ENCODE peak calls at places on chromosome 13, in nine cellular contexts. One of them, this sample, is unnamed.

GRCh38 chr13:80334582-80335260 is 6.2 kb downstream of the SPRY2 start:
- DNase-seq in aorta: no peak
- DNase-seq in breast epithelium: no peak
- DNase-seq in cardiac muscle cell: peak; percentile 33
- DNase-seq in Panc1: no peak
- DNase-seq in CD4-positive, alpha-beta memory T cell: no peak
- DNase-seq in colonic mucosa: no peak
- DNase-seq in mesenchymal stem cell: peak; percentile 64
- DNase-seq in mammary epithelial cell: peak; percentile 60
- DNase-seq in this sample: no peak

GRCh38 chr13:74136089-74136658 is 2.0 kb upstream of the KLF12 start:
- DNase-seq in aorta: peak; percentile 81
- DNase-seq in breast epithelium: no peak
- DNase-seq in cardiac muscle cell: peak; percentile 60
- DNase-seq in Panc1: no peak
- DNase-seq in CD4-positive, alpha-beta memory T cell: peak; percentile 76
- DNase-seq in colonic mucosa: peak; percentile 51
- DNase-seq in mesenchymal stem cell: peak; percentile 65
- DNase-seq in mammary epithelial cell: peak; percentile 67
- DNase-seq in this sample: peak; percentile 60

GRCh38 chr13:44174769-44175425 is 198.7 kb upstream of the SERP2 start:
- DNase-seq in aorta: no peak
- DNase-seq in breast epithelium: no peak
- DNase-seq in cardiac muscle cell: peak; percentile 83
- DNase-seq in Panc1: no peak
- DNase-seq in CD4-positive, alpha-beta memory T cell: no peak
- DNase-seq in colonic mucosa: no peak
- DNase-seq in mesenchymal stem cell: peak; percentile 74
- DNase-seq in mammary epithelial cell: peak; percentile 46
- DNase-seq in this sample: no peak

GRCh38 chr13:25170554-25171107 is 1.5 kb downstream of the AMER2 start:
- DNase-seq in aorta: no peak
- DNase-seq in breast epithelium: no peak
- DNase-seq in cardiac muscle cell: peak; percentile 4
- DNase-seq in Panc1: no peak
- DNase-seq in CD4-positive, alpha-beta memory T cell: no peak
- DNase-seq in colonic mucosa: no peak
- DNase-seq in mesenchymal stem cell: no peak
- DNase-seq in mammary epithelial cell: no peak
- DNase-seq in this sample: no peak

GRCh38 chr13:44389856-44390255 is 16.2 kb downstream of the SERP2 start:
- DNase-seq in aorta: no peak
- DNase-seq in breast epithelium: no peak
- DNase-seq in cardiac muscle cell: no peak
- DNase-seq in Panc1: no peak
- DNase-seq in CD4-positive, alpha-beta memory T cell: no peak
- DNase-seq in colonic mucosa: no peak
- DNase-seq in mesenchymal stem cell: no peak
- DNase-seq in mammary epithelial cell: no peak
- DNase-seq in this sample: no peak

GRCh38 chr13:109148243-109148642 is 518.8 kb downstream of the MYO16 start:
- DNase-seq in aorta: no peak
- DNase-seq in breast epithelium: no peak
- DNase-seq in cardiac muscle cell: peak; percentile 12
- DNase-seq in Panc1: no peak
- DNase-seq in CD4-positive, alpha-beta memory T cell: no peak
- DNase-seq in colonic mucosa: no peak
- DNase-seq in mesenchymal stem cell: peak; percentile 87
- DNase-seq in mammary epithelial cell: peak; percentile 86
- DNase-seq in this sample: no peak

GRCh38 chr13:47033216-47033615 is 136.4 kb upstream of the HTR2A start:
- DNase-seq in aorta: no peak
- DNase-seq in breast epithelium: no peak
- DNase-seq in cardiac muscle cell: peak; percentile 45
- DNase-seq in Panc1: no peak
- DNase-seq in CD4-positive, alpha-beta memory T cell: no peak
- DNase-seq in colonic mucosa: no peak
- DNase-seq in mesenchymal stem cell: peak; percentile 69
- DNase-seq in mammary epithelial cell: peak; percentile 10
- DNase-seq in this sample: no peak

GRCh38 chr13:23777571-23777870 is 111.7 kb downstream of the MIPEP start:
- DNase-seq in aorta: no peak
- DNase-seq in breast epithelium: no peak
- DNase-seq in cardiac muscle cell: no peak
- DNase-seq in Panc1: no peak
- DNase-seq in CD4-positive, alpha-beta memory T cell: no peak
- DNase-seq in colonic mucosa: no peak
- DNase-seq in mesenchymal stem cell: no peak
- DNase-seq in mammary epithelial cell: no peak
- DNase-seq in this sample: no peak

GRCh38 chr13:68810660-68811059 is 1297.0 kb upstream of the ATXN8OS start:
- DNase-seq in aorta: no peak
- DNase-seq in breast epithelium: no peak
- DNase-seq in cardiac muscle cell: no peak
- DNase-seq in Panc1: no peak
- DNase-seq in CD4-positive, alpha-beta memory T cell: no peak
- DNase-seq in colonic mucosa: no peak
- DNase-seq in mesenchymal stem cell: no peak
- DNase-seq in mammary epithelial cell: no peak
- DNase-seq in this sample: no peak

DNA sequence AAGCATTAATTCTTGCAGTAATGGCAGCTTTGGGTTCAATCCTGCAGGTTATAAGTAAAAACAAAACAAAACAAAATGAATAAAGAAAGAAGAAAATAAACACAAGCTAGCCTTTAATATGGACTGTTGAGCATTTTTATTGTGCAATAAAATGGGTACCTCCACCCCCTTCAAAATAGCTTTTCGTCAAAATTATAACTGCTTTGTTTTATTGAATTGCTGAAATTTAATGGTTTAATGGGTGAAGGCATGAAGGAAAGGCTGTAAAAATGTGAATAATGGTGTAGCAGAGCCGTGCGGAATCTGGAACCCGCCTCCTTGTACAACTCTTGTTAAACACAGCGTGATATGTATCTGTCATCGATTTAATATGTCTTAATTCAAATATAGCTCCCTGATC is 2.2 kb upstream of the ZIC5 start:
- DNase-seq in aorta: no peak
- DNase-seq in breast epithelium: no peak
- DNase-seq in cardiac muscle cell: no peak
- DNase-seq in Panc1: no peak
- DNase-seq in CD4-positive, alpha-beta memory T cell: no peak
- DNase-seq in colonic mucosa: no peak
- DNase-seq in mesenchymal stem cell: no peak
- DNase-seq in mammary epithelial cell: no peak
- DNase-seq in this sample: no peak
- H3K4me1 ChIP-seq in aorta: no peaks in the 10 kb centered on the region
- H3K4me1 ChIP-seq in breast epithelium: no peaks in the 10 kb centered on the region
- H3K4me1 ChIP-seq in cardiac muscle cell: no peaks in the 10 kb centered on the region
- H3K4me1 ChIP-seq in Panc1: peaks cover 15% of the 10 kb centered on the region
- H3K4me1 ChIP-seq in CD4-positive, alpha-beta memory T cell: peaks cover 31% of the 10 kb centered on the region
- H3K4me1 ChIP-seq in colonic mucosa: peaks cover 4% of the 10 kb centered on the region
- H3K4me1 ChIP-seq in mesenchymal stem cell: peaks cover 16% of the 10 kb centered on the region
- H3K4me1 ChIP-seq in mammary epithelial cell: peaks cover 4% of the 10 kb centered on the region
- H3K4me1 ChIP-seq in this sample: peaks cover 26% of the 10 kb centered on the region

DNA sequence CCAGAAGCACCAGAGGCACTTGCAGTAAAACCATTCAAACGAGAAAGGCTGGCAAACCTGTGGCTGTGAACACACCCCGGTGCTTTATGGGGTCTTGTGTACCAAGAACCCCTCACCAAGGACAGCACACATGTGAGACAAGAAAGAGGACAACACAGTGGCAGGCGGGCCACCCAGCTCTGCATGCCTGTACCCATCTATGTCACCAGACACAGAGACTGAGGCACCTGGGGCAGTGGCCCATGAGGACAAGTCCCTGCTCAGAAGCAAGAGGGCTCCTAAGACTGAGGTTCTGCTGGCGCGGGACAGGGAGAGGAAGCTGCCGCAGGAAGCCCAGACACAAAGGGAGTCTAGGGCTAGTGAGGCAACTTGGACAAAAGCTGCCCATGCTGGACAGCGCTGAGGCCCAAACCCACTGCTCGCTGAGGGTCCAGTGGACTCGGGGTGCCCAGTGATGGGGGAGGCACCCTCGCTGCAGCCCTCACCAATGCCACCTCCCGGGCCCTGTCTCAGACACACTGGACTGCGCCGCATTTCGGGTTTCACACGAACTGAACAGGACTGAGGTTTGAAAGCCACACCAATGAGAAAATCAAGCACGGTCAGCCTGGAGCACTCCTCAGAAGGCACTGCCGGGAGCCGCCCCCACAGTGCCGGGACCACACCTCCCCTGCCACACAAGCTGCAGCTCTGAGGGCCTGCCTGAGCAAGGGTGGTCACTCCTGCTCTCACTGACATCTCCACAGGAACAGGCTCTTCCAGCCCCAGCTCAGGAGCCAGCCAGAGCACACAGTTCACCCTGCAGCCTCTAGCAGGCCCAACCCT is 232.7 kb downstream of the TUBA3C start:
- DNase-seq in aorta: peak; percentile 50
- DNase-seq in breast epithelium: no peak
- DNase-seq in cardiac muscle cell: no peak
- DNase-seq in Panc1: no peak
- DNase-seq in CD4-positive, alpha-beta memory T cell: no peak
- DNase-seq in colonic mucosa: no peak
- DNase-seq in mesenchymal stem cell: no peak
- DNase-seq in mammary epithelial cell: no peak
- DNase-seq in this sample: no peak
- H3K9me3 ChIP-seq in aorta: no peaks in the 10 kb centered on the region
- H3K9me3 ChIP-seq in breast epithelium: no peaks in the 10 kb centered on the region
- H3K9me3 ChIP-seq in cardiac muscle cell: no peaks in the 10 kb centered on the region
- H3K9me3 ChIP-seq in Panc1: no peaks in the 10 kb centered on the region
- H3K9me3 ChIP-seq in CD4-positive, alpha-beta memory T cell: no peaks in the 10 kb centered on the region
- H3K9me3 ChIP-seq in colonic mucosa: no peaks in the 10 kb centered on the region
- H3K9me3 ChIP-seq in mesenchymal stem cell: no peaks in the 10 kb centered on the region
- H3K9me3 ChIP-seq in mammary epithelial cell: peaks cover 44% of the 10 kb centered on the region
- H3K9me3 ChIP-seq in this sample: no peaks in the 10 kb centered on the region

DNA sequence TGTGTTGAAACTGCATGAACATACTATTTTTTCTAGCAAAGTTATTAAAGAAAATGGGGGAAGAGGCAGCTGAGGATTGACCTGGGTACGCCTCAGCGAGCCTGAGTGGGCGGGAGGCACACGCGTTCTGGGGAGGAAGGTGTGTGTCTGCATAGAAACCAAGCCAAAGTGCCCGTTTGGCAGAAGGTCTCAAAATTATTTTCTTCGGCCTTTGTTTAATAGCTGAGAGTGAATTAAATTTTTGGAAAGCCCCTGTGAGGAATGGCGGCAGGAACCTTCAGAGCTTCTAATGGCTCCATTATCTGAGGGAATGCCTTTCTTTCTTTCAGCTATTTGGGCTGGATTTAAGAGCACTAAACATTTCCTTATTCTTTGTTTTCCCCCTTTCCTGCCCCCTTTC is 5.2 kb downstream of the ZIC2 start:
- DNase-seq in aorta: no peak
- DNase-seq in breast epithelium: no peak
- DNase-seq in cardiac muscle cell: no peak
- DNase-seq in Panc1: no peak
- DNase-seq in CD4-positive, alpha-beta memory T cell: no peak
- DNase-seq in colonic mucosa: no peak
- DNase-seq in mesenchymal stem cell: no peak
- DNase-seq in mammary epithelial cell: no peak
- DNase-seq in this sample: no peak
- H3K4me3 ChIP-seq in aorta: no peak overlapping the region
- H3K4me3 ChIP-seq in breast epithelium: no peak overlapping the region
- H3K4me3 ChIP-seq in cardiac muscle cell: no peak overlapping the region
- H3K4me3 ChIP-seq in Panc1: peak overlapping the region; percentile 38
- H3K4me3 ChIP-seq in CD4-positive, alpha-beta memory T cell: no peak overlapping the region
- H3K4me3 ChIP-seq in colonic mucosa: no peak overlapping the region
- H3K4me3 ChIP-seq in mesenchymal stem cell: no peak overlapping the region
- H3K4me3 ChIP-seq in mammary epithelial cell: no peak overlapping the region
- H3K4me3 ChIP-seq in this sample: no peak overlapping the region

GRCh38 chr13:50587122-50587521 is 256.4 kb downstream of the DLEU7 start:
- DNase-seq in aorta: no peak
- DNase-seq in breast epithelium: no peak
- DNase-seq in cardiac muscle cell: no peak
- DNase-seq in Panc1: no peak
- DNase-seq in CD4-positive, alpha-beta memory T cell: no peak
- DNase-seq in colonic mucosa: no peak
- DNase-seq in mesenchymal stem cell: no peak
- DNase-seq in mammary epithelial cell: no peak
- DNase-seq in this sample: no peak

GRCh38 chr13:50589139-50589538 is 254.4 kb downstream of the DLEU7 start:
- DNase-seq in aorta: no peak
- DNase-seq in breast epithelium: no peak
- DNase-seq in cardiac muscle cell: peak; percentile 72
- DNase-seq in Panc1: no peak
- DNase-seq in CD4-positive, alpha-beta memory T cell: no peak
- DNase-seq in colonic mucosa: no peak
- DNase-seq in mesenchymal stem cell: peak; percentile 84
- DNase-seq in mammary epithelial cell: peak; percentile 90
- DNase-seq in this sample: no peak

GRCh38 chr13:50587839-50588373 is 255.6 kb downstream of the DLEU7 start:
- DNase-seq in aorta: no peak
- DNase-seq in breast epithelium: no peak
- DNase-seq in cardiac muscle cell: peak; percentile 22
- DNase-seq in Panc1: no peak
- DNase-seq in CD4-positive, alpha-beta memory T cell: no peak
- DNase-seq in colonic mucosa: no peak
- DNase-seq in mesenchymal stem cell: no peak
- DNase-seq in mammary epithelial cell: no peak
- DNase-seq in this sample: no peak

GRCh38 chr13:50588736-50589135 is 254.8 kb downstream of the DLEU7 start:
- DNase-seq in aorta: no peak
- DNase-seq in breast epithelium: no peak
- DNase-seq in cardiac muscle cell: no peak
- DNase-seq in Panc1: no peak
- DNase-seq in CD4-positive, alpha-beta memory T cell: no peak
- DNase-seq in colonic mucosa: no peak
- DNase-seq in mesenchymal stem cell: no peak
- DNase-seq in mammary epithelial cell: no peak
- DNase-seq in this sample: no peak

DNA sequence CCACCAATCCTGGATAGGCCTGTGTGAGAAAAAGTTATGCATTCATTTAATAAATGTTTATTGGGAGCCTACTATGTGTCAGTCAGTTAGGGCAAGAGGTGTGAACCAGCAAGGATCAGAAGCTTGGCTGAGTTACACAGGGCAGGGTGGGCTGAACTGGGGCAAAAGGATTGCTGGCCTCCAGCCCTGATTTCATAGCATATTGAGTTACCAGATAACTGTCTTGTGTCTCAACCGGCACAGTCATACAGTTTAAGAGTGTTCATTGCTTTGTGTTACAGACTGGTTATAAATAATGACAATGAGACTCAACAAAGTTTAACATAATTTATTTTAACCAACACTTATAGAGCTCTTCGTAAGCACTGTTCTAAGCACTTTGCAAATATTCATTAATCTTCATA is 253.8 kb downstream of the DLEU7 start:
- DNase-seq in aorta: no peak
- DNase-seq in breast epithelium: no peak
- DNase-seq in cardiac muscle cell: peak; percentile 79
- DNase-seq in Panc1: no peak
- DNase-seq in CD4-positive, alpha-beta memory T cell: no peak
- DNase-seq in colonic mucosa: no peak
- DNase-seq in mesenchymal stem cell: peak; percentile 91
- DNase-seq in mammary epithelial cell: peak; percentile 77
- DNase-seq in this sample: no peak
- H3K4me1 ChIP-seq in aorta: no peaks in the 10 kb centered on the region
- H3K4me1 ChIP-seq in breast epithelium: no peaks in the 10 kb centered on the region
- H3K4me1 ChIP-seq in cardiac muscle cell: no peaks in the 10 kb centered on the region
- H3K4me1 ChIP-seq in Panc1: peaks cover 7% of the 10 kb centered on the region
- H3K4me1 ChIP-seq in CD4-positive, alpha-beta memory T cell: peaks cover 23% of the 10 kb centered on the region
- H3K4me1 ChIP-seq in colonic mucosa: no peaks in the 10 kb centered on the region
- H3K4me1 ChIP-seq in mesenchymal stem cell: peaks cover 13% of the 10 kb centered on the region
- H3K4me1 ChIP-seq in mammary epithelial cell: peaks cover 45% of the 10 kb centered on the region
- H3K4me1 ChIP-seq in this sample: no peaks in the 10 kb centered on the region